ENCODE peak calls at places on chromosomes 12 and 14, in seven cellular contexts. C is tibial nerve, X is dorsolateral prefrontal cortex, S is MM.1S, P is IMR-90, N is ovary, V is lower lobe of right lung. T is an unnamed sample.

GRCh38 chr14:65255583-65256443 is 153.5 kb upstream of the MAX start:
- DNase-seq in C (no peak), X (no peak), S (no peak), P (no peak), N (no peak), V (peak), T (peak)

GRCh38 chr12:4273651-4274395 is at the start of gene CCND2:
- DNase-seq in C (peak), X (no peak), S (peak), P (peak), N (peak), V (peak), T (peak)

GRCh38 chr14:93533864-93534263 is 103.1 kb downstream of the UNC79 start:
- DNase-seq in C (no peak), X (no peak), S (no peak), P (no peak), N (no peak), V (no peak), T (no peak)

GRCh38 chr12:9648701-9649531 is 20.6 kb upstream of the CLEC2D start:
- DNase-seq in C (no peak), X (no peak), S (peak), P (peak), N (no peak), V (no peak), T (no peak)

GRCh38 chr14:23008836-23009235 is 1.1 kb downstream of the C14orf93 start:
- DNase-seq in C (no peak), X (no peak), S (peak), P (no peak), N (no peak), V (no peak), T (no peak)

GRCh38 chr12:38956337-38956736 is 50.9 kb upstream of the CPNE8 start:
- DNase-seq in C (no peak), X (no peak), S (no peak), P (no peak), N (no peak), V (no peak), T (no peak)

GRCh38 chr12:94458882-94459772 is 540 bp downstream of the CEP83 start:
- DNase-seq in C (no peak), X (no peak), S (peak), P (peak), N (no peak), V (no peak), T (no peak)

GRCh38 chr12:110090266-110091135 is 33.7 kb upstream of the IFT81 start:
- DNase-seq in C (no peak), X (no peak), S (no peak), P (no peak), N (no peak), V (no peak), T (no peak)

GRCh38 chr12:42936991-42937390 is 347.4 kb upstream of the PRICKLE1 start:
- DNase-seq in C (no peak), X (no peak), S (no peak), P (no peak), N (no peak), V (no peak), T (no peak)

GRCh38 chr12:9134981-9135628 is 19.4 kb upstream of the A2M start:
- DNase-seq in C (no peak), X (no peak), S (peak), P (peak), N (no peak), V (peak), T (peak)

GRCh38 chr12:102216086-102216691 is 18.6 kb upstream of the PMCH start:
- DNase-seq in C (no peak), X (no peak), S (no peak), P (peak), N (no peak), V (no peak), T (no peak)

GRCh38 chr12:32252199-32253073 is 145.8 kb downstream of the BICD1 start:
- DNase-seq in C (no peak), X (no peak), S (peak), P (no peak), N (no peak), V (no peak), T (no peak)

GRCh38 chr14:48323655-48324054 is 648.2 kb upstream of the MDGA2 start:
- DNase-seq in C (no peak), X (no peak), S (no peak), P (peak), N (no peak), V (no peak), T (no peak)

GRCh38 chr12:81872400-81872799 is 113.2 kb upstream of the PPFIA2 start:
- DNase-seq in C (no peak), X (no peak), S (no peak), P (no peak), N (no peak), V (no peak), T (no peak)

GRCh38 chr12:91613223-91613779 is 430.7 kb upstream of the DCN start:
- DNase-seq in C (no peak), X (no peak), S (no peak), P (no peak), N (no peak), V (no peak), T (no peak)
- H3K27ac ChIP-seq in C (no peak), X (no peak), S (no peak), P (no peak), N (no peak), V (no peak), T (no peak)

DNA sequence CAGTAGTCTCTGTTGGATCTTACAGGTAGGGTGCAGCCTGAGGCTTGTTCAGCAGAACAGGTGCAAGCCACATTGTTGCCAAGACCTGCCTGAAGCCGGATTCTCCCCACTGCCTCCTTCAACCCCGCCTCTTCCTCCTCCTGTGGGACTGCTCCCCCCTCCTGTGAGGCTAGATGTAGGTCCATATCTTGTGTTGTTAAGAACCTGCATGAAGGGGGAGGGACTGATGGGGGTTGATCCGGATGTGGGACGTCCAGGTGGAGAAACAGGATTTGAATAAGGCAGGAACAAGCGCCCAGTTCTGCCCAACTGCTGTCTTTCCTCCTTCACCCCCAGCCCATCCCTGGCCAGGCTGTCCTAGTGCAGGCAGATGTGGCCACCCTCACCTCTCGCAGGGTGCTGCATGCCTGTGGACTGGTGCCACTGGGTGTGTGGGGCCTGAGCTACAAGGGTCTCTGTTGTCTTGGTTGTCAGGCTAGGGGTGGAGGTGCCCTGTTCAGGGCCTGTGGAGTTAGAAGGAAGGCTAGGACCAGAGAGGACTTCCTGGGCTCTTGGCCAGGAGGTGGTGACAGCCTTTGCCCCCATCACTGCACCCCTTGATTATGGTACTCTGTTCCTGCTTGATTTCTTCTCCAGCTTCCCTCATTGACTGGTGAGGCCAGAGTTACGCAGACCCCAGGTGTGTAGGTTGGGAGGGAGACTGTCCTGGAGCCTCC is 1.4 kb downstream of the NR4A1 start:
- DNase-seq in C (no peak), X (no peak), S (no peak), P (peak), N (peak), V (no peak), T (no peak)
- H3K4me3 ChIP-seq in C (peak), X (peak), S (peak), P (peak), N (peak), V (peak), T (peak)

DNA sequence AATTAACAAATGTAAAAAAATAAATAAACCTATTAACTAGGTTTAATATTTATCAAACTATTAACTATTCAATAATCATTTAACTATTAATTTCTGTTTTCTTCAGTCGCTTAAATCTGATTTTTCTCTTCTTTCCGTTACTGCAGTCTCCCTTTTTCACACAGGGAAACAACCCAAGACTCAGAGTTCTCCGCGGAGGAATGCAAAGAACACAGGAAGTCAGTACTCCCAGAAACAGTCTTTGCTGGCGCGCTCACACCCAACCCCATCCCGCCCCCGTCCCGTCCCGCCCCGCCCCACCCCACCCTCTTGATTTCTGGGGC is 355 bp upstream of the METTL17 start:
- DNase-seq in C (no peak), X (no peak), S (no peak), P (no peak), N (no peak), V (no peak), T (no peak)
- H3K27ac ChIP-seq in C (peak), X (peak), S (no peak), P (peak), N (peak), V (peak), T (peak)

DNA sequence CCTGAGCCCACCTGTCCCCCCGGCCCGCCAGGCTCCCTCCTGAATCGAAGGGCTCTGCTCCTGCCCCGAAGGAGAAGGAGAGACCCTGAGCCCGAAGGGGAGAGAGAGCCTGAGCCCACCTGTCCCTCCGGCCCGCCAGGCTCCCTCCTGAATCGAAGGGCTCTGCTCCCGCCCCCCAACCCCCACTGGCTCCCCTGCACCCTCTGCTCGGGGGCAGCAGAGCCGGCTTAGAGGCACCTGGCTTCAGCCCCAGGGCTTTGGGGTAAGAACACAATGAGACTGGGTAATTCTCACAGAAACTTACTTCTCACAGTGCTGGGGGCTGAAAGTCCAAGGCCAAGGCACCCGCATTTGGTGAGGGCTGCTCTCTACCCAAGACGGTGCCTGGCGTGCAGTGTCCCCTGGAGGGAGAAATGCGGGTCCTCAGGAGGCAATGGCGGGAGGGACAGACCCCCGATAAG is 53.1 kb upstream of the FBRSL1 start:
- DNase-seq in C (no peak), X (no peak), S (no peak), P (no peak), N (no peak), V (no peak), T (no peak)
- H3K4me3 ChIP-seq in C (no peak), X (no peak), S (no peak), P (no peak), N (no peak), V (no peak), T (no peak)

GRCh38 chr14:24679248-24680085 is 45.5 kb upstream of the GZMB start:
- DNase-seq in C (no peak), X (no peak), S (no peak), P (no peak), N (no peak), V (no peak), T (no peak)

GRCh38 chr14:24680516-24680915 is 46.5 kb upstream of the GZMB start:
- DNase-seq in C (no peak), X (no peak), S (no peak), P (no peak), N (no peak), V (no peak), T (no peak)

GRCh38 chr14:24681056-24681455 is 47.1 kb upstream of the GZMB start:
- DNase-seq in C (no peak), X (no peak), S (no peak), P (no peak), N (no peak), V (no peak), T (no peak)

GRCh38 chr14:24677956-24678355 is 44.0 kb upstream of the GZMB start:
- DNase-seq in C (no peak), X (no peak), S (no peak), P (no peak), N (no peak), V (no peak), T (no peak)

GRCh38 chr14:24678801-24679247 is 44.8 kb upstream of the GZMB start:
- DNase-seq in C (peak), X (no peak), S (peak), P (peak), N (peak), V (peak), T (peak)
- H3K27ac ChIP-seq in C (no peak), X (no peak), S (no peak), P (no peak), N (no peak), V (no peak), T (no peak)

GRCh38 chr14:75979641-75980422 is 2.0 kb downstream of the TGFB3 start:
- DNase-seq in C (no peak), X (peak), S (no peak), P (no peak), N (peak), V (no peak), T (no peak)
- H3K4me3 ChIP-seq in C (no peak), X (peak), S (no peak), P (no peak), N (peak), V (peak), T (peak)

DNA sequence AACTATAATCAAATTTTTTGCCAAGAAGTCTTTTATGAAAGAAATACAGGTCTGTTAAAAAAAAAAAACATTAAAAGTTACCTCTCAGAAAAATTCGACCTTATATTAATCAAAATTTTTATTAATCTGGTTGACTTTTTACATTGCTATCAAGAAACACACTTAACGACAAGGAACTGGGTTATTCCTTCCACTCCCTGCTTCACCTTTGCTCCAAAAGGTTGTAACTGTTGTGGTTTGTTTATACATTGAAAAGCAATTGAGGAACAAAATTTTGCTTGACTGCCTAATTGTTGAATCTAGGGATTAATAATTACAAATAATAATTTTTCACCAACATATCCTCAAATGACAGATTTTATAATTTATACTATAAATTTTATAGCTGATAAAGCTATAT is 28.4 kb downstream of the TSPAN8 start:
- DNase-seq in C (no peak), X (no peak), S (no peak), P (no peak), N (no peak), V (no peak), T (no peak)
- H3K27ac ChIP-seq in C (no peak), X (no peak), S (no peak), P (no peak), N (no peak), V (no peak), T (no peak)

GRCh38 chr12:54280401-54281260 is at the start of gene HNRNPA1:
- DNase-seq in C (peak), X (peak), S (peak), P (peak), N (peak), V (peak), T (peak)

GRCh38 chr12:54276368-54276767 is 3.6 kb downstream of the CBX5 start:
- DNase-seq in C (no peak), X (no peak), S (no peak), P (no peak), N (no peak), V (no peak), T (no peak)

GRCh38 chr12:54279227-54279631 is 693 bp downstream of the CBX5 start:
- DNase-seq in C (no peak), X (no peak), S (no peak), P (no peak), N (no peak), V (no peak), T (no peak)

GRCh38 chr12:54279632-54280400 is at the start of gene CBX5:
- DNase-seq in C (peak), X (peak), S (peak), P (peak), N (peak), V (peak), T (peak)

DNA sequence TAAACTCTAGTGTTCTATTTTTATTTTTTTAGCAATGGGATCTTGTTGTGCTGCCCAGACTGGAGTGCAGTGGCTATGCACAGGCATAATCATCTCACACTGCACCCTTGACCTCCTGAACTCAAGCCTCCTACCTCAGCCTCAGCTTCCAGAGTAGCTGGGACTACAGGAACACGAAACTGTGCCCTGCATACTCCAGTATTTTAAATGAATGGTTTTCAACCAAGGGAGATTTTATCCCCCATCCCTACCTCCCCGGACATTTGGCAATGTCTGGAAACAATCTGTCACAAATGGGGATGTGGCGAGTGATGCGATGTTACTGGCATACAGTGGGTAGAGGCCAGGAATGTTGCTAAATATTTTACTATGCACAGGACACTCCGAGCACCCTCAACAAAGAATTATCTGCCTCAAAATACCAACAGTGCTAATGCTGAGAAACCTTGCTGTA is 2.1 kb downstream of the CBX5 start:
- DNase-seq in C (no peak), X (no peak), S (no peak), P (no peak), N (no peak), V (no peak), T (no peak)
- H3K4me3 ChIP-seq in C (no peak), X (peak), S (peak), P (peak), N (no peak), V (peak), T (peak)

GRCh38 chr12:47811070-47811391 is 8.7 kb downstream of the HDAC7 start:
- DNase-seq in C (no peak), X (no peak), S (no peak), P (no peak), N (no peak), V (no peak), T (no peak)
- H3K27ac ChIP-seq in C (peak), X (peak), S (peak), P (peak), N (peak), V (peak), T (peak)

DNA sequence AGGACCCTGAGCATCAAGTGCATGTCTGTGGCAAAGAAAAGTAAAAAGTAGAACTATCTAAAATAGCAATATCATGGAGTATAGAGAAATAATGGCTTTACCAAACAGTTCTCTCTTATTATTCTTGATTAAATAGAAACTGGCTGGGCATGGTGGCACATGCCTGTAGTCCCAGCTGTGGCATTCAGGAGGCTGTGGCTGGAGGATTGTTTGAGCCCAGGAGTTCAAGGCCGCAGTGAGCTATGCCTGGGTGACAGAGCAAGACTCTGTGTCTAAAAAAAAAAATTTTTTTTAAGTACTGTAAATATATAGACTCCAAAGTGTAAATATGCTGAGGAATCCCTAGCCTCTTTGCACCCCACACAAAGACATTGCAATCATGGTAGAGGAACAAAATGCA is 121.9 kb downstream of the KITLG start:
- DNase-seq in C (no peak), X (no peak), S (no peak), P (no peak), N (no peak), V (no peak), T (no peak)
- H3K4me3 ChIP-seq in C (no peak), X (no peak), S (no peak), P (no peak), N (no peak), V (no peak), T (no peak)

T was measured in upper lobe of right lung.